ENCODE peak calls at places on chromosomes 13 and 19, in nine cellular contexts. W, Q, P, X, J, N, K, T and I are unnamed samples.

GRCh38 chr13:108961542-108962125 is 332.2 kb downstream of the MYO16 start:
- DNase-seq in W (peak), Q (peak), P (no peak), X (peak), J (peak), N (no peak), K (peak), T (no peak), I (peak)

GRCh38 chr13:110575322-110576069 is 14.0 kb upstream of the RAB20 start:
- DNase-seq in W (no peak), Q (no peak), P (no peak), X (peak), J (no peak), N (peak), K (peak), T (peak), I (peak)

GRCh38 chr13:41494202-41494601 is 36.9 kb downstream of the RGCC start:
- DNase-seq in W (no peak), Q (no peak), P (no peak), X (peak), J (no peak), N (no peak), K (no peak), T (no peak), I (no peak)

GRCh38 chr19:1267441-1268391 is 1.4 kb upstream of the CIRBP start:
- DNase-seq in W (no peak), Q (no peak), P (no peak), X (peak), J (no peak), N (no peak), K (no peak), T (no peak), I (no peak)

GRCh38 chr13:70723732-70724131 is 615.5 kb upstream of the KLHL1 start:
- DNase-seq in W (no peak), Q (no peak), P (no peak), X (peak), J (no peak), N (peak), K (no peak), T (no peak), I (no peak)

GRCh38 chr19:30670011-30670329 is 297.8 kb downstream of the ZNF536 start:
- DNase-seq in W (no peak), Q (no peak), P (no peak), X (no peak), J (peak), N (no peak), K (no peak), T (no peak), I (no peak)

GRCh38 chr13:32639502-32640105 is 53.4 kb downstream of the PDS5B start:
- DNase-seq in W (peak), Q (peak), P (no peak), X (peak), J (peak), N (peak), K (peak), T (no peak), I (peak)

GRCh38 chr13:103431880-103432279 is 365.7 kb upstream of the SLC10A2 start:
- DNase-seq in W (no peak), Q (no peak), P (no peak), X (no peak), J (no peak), N (no peak), K (no peak), T (no peak), I (no peak)

GRCh38 chr13:31248361-31248760 is 48.6 kb downstream of the B3GLCT start:
- DNase-seq in W (no peak), Q (no peak), P (no peak), X (no peak), J (no peak), N (no peak), K (no peak), T (no peak), I (no peak)

GRCh38 chr13:90640976-90641375 is 706.5 kb upstream of the MIR17HG start:
- DNase-seq in W (no peak), Q (no peak), P (no peak), X (peak), J (no peak), N (peak), K (no peak), T (no peak), I (no peak)

GRCh38 chr13:38348890-38349289 is 761 bp upstream of the UFM1 start:
- DNase-seq in W (no peak), Q (no peak), P (no peak), X (peak), J (no peak), N (peak), K (no peak), T (no peak), I (peak)

GRCh38 chr19:7729831-7730285 is 2.1 kb downstream of the CLEC4G start:
- DNase-seq in W (no peak), Q (no peak), P (no peak), X (no peak), J (peak), N (no peak), K (no peak), T (no peak), I (no peak)

GRCh38 chr13:94009696-94010095 is 469.8 kb downstream of the DCT start:
- DNase-seq in W (peak), Q (no peak), P (no peak), X (peak), J (no peak), N (peak), K (no peak), T (no peak), I (no peak)

GRCh38 chr13:114056205-114057013 is 76.0 kb downstream of the RASA3 start:
- DNase-seq in W (no peak), Q (no peak), P (no peak), X (no peak), J (no peak), N (no peak), K (no peak), T (no peak), I (no peak)

GRCh38 chr13:100560498-100561215 is 27.9 kb downstream of the GGACT start:
- DNase-seq in W (no peak), Q (no peak), P (no peak), X (no peak), J (no peak), N (no peak), K (no peak), T (peak), I (no peak)

GRCh38 chr13:32079586-32079985 is 48.0 kb downstream of the FRY start:
- DNase-seq in W (no peak), Q (no peak), P (no peak), X (no peak), J (peak), N (no peak), K (no peak), T (no peak), I (no peak)

GRCh38 chr13:84645196-84646071 is 763.2 kb upstream of the SLITRK1 start:
- DNase-seq in W (peak), Q (no peak), P (no peak), X (peak), J (no peak), N (no peak), K (no peak), T (no peak), I (no peak)

GRCh38 chr13:44311011-44311481 is 62.6 kb upstream of the SERP2 start:
- DNase-seq in W (no peak), Q (no peak), P (no peak), X (peak), J (no peak), N (no peak), K (no peak), T (peak), I (no peak)

GRCh38 chr19:13842294-13843103 is 34.4 kb upstream of the NANOS3 start:
- DNase-seq in W (no peak), Q (no peak), P (peak), X (peak), J (no peak), N (no peak), K (no peak), T (peak), I (peak)

GRCh38 chr19:6076675-6077463 is 33.4 kb downstream of the RFX2 start:
- DNase-seq in W (peak), Q (no peak), P (no peak), X (peak), J (no peak), N (peak), K (no peak), T (no peak), I (no peak)

GRCh38 chr19:41411682-41412265 is 14.2 kb downstream of the BCKDHA start:
- DNase-seq in W (no peak), Q (no peak), P (no peak), X (no peak), J (no peak), N (no peak), K (no peak), T (no peak), I (no peak)

GRCh38 chr19:34998777-34999497 is 1.2 kb upstream of the GRAMD1A start:
- DNase-seq in W (no peak), Q (no peak), P (no peak), X (no peak), J (peak), N (no peak), K (no peak), T (no peak), I (no peak)
- H3K4me3 ChIP-seq in W (peak), Q (no peak), P (peak), X (peak), J (peak), N (peak), K (peak), T (peak), I (peak)

GRCh38 chr13:39406688-39407087 is 196.3 kb downstream of the LHFPL6 start:
- DNase-seq in W (no peak), Q (peak), P (no peak), X (no peak), J (peak), N (no peak), K (peak), T (no peak), I (peak)
- TF ChIP-seq CTCF in W (no peak), Q (peak), P (no peak), X (no peak), J (peak), N (no peak), K (no peak), T (no peak), I (peak)

GRCh38 chr19:11784356-11784755 is 14.0 kb upstream of the ZNF491 start:
- DNase-seq in W (no peak), Q (no peak), P (no peak), X (no peak), J (no peak), N (no peak), K (no peak), T (no peak), I (no peak)
- H3K4me3 ChIP-seq in W (no peak), Q (no peak), P (no peak), X (no peak), J (no peak), N (no peak), K (no peak), T (no peak), I (no peak)

DNA sequence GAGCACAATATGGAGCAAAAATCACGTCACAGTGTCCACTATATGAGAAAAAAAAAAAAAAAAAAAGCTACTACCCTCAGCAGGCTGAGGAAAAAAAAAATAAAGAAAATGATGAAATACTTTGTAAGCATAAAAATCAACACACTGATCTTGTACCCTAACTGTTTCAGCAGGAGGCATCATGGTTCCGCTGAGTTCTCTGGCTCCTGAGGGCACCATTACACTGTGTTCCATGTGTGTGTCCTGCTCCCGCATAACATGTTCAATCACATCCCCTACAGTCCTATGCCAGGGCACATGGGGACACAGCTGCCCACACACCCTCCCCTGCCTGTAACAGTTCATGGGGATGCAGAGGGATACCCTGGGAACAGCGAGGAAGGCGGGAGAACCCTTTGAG is 33.5 kb downstream of the DOCK9 start:
- DNase-seq in W (no peak), Q (no peak), P (no peak), X (no peak), J (no peak), N (no peak), K (no peak), T (no peak), I (no peak)
- TF ChIP-seq CTCF in W (no peak), Q (no peak), P (no peak), X (no peak), J (no peak), N (no peak), K (no peak), T (no peak), I (no peak)

DNA sequence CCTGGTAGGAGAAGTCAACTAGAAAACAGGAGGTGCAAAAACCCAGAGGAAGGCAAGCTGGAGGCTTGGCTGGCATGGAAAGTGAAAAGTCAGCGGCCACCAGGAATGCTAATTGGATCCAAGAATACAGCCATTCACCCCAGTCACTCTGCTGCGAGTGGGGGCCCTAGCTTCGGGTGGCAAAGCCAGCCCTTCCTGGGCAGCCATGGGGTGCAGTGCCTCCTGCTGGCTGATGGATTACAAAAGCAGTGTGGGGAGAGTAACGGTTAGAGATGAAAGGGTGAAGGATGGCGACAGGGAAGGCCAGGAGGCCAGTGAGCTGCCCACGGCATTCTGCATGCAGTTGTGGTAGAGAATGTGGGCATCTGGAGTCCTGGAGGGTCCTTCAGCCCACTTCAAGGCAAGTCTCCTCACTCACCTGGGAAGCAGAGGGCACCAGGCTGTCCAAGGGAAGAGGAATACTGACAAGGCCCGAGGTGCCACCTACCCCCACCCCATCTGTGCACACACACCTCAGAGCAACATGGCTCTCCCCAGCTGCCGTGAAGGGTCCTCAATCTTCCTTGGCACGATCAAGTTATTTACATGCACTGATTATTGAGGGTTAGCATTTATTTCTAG is 20.3 kb upstream of the EPHX3 start:
- DNase-seq in W (no peak), Q (no peak), P (no peak), X (peak), J (peak), N (peak), K (no peak), T (no peak), I (no peak)
- H3K4me3 ChIP-seq in W (no peak), Q (no peak), P (no peak), X (no peak), J (no peak), N (no peak), K (no peak), T (no peak), I (no peak)

GRCh38 chr19:35909684-35910035 is 1.6 kb upstream of the TYROBP start:
- DNase-seq in W (no peak), Q (no peak), P (no peak), X (no peak), J (no peak), N (no peak), K (no peak), T (no peak), I (no peak)
- TF ChIP-seq CTCF in W (no peak), Q (no peak), P (no peak), X (no peak), J (no peak), N (no peak), K (no peak), T (no peak), I (no peak)